ENCODE peak calls at places on chromosomes 6 and 20, in eight cellular contexts. One of them, this sample, is unnamed.

GRCh38 chr6:155162682-155163081 is 101.1 kb upstream of the CLDN20 start:
- DNase-seq in activated naive CD4-positive, alpha-beta T cell: no peak
- DNase-seq in tibial artery: no peak
- DNase-seq in effector CD4-positive, alpha-beta T cell: no peak
- DNase-seq in mesothelial cell of epicardium: no peak
- DNase-seq in brain microvascular endothelial cell: no peak
- DNase-seq in stimulated activated naive CD8-positive, alpha-beta T cell treated with anti-CD3 and anti-CD28 coated beads, Interleukin-15, Interleukin-2, amounts not matched to agents 100 U/mL and 50 U/mL, for 24 hours: no peak
- DNase-seq in WTC11: no peak
- DNase-seq in this sample: no peak

GRCh38 chr6:33634203-33634727 is 13.1 kb downstream of the ITPR3 start:
- DNase-seq in tibial artery: no peak
- DNase-seq in WTC11: peak
- DNase-seq in stimulated activated naive CD8-positive, alpha-beta T cell treated with anti-CD3 and anti-CD28 coated beads, Interleukin-15, Interleukin-2, amounts not matched to agents 100 U/mL and 50 U/mL, for 24 hours: no peak
- DNase-seq in mesothelial cell of epicardium: no peak
- DNase-seq in activated naive CD4-positive, alpha-beta T cell: no peak
- DNase-seq in effector CD4-positive, alpha-beta T cell: no peak
- DNase-seq in brain microvascular endothelial cell: no peak
- DNase-seq in this sample: no peak

GRCh38 chr6:82006027-82006738 is 241.4 kb downstream of the IBTK start:
- DNase-seq in brain microvascular endothelial cell: peak
- DNase-seq in activated naive CD4-positive, alpha-beta T cell: no peak
- DNase-seq in mesothelial cell of epicardium: no peak
- DNase-seq in stimulated activated naive CD8-positive, alpha-beta T cell treated with anti-CD3 and anti-CD28 coated beads, Interleukin-15, Interleukin-2, amounts not matched to agents 100 U/mL and 50 U/mL, for 24 hours: no peak
- DNase-seq in effector CD4-positive, alpha-beta T cell: no peak
- DNase-seq in tibial artery: no peak
- DNase-seq in WTC11: peak
- DNase-seq in this sample: no peak

GRCh38 chr6:56334937-56335336 is 87.6 kb upstream of the COL21A1 start:
- DNase-seq in effector CD4-positive, alpha-beta T cell: no peak
- DNase-seq in WTC11: no peak
- DNase-seq in stimulated activated naive CD8-positive, alpha-beta T cell treated with anti-CD3 and anti-CD28 coated beads, Interleukin-15, Interleukin-2, amounts not matched to agents 100 U/mL and 50 U/mL, for 24 hours: no peak
- DNase-seq in mesothelial cell of epicardium: no peak
- DNase-seq in brain microvascular endothelial cell: peak
- DNase-seq in activated naive CD4-positive, alpha-beta T cell: no peak
- DNase-seq in tibial artery: no peak
- DNase-seq in this sample: no peak

GRCh38 chr20:11726021-11726420 is 191.7 kb upstream of the BTBD3 start:
- DNase-seq in tibial artery: no peak
- DNase-seq in mesothelial cell of epicardium: no peak
- DNase-seq in stimulated activated naive CD8-positive, alpha-beta T cell treated with anti-CD3 and anti-CD28 coated beads, Interleukin-15, Interleukin-2, amounts not matched to agents 100 U/mL and 50 U/mL, for 24 hours: no peak
- DNase-seq in activated naive CD4-positive, alpha-beta T cell: no peak
- DNase-seq in WTC11: no peak
- DNase-seq in effector CD4-positive, alpha-beta T cell: no peak
- DNase-seq in brain microvascular endothelial cell: peak
- DNase-seq in this sample: no peak

GRCh38 chr6:72410769-72411168 is 211.1 kb upstream of the KCNQ5 start:
- DNase-seq in tibial artery: no peak
- DNase-seq in WTC11: no peak
- DNase-seq in activated naive CD4-positive, alpha-beta T cell: no peak
- DNase-seq in effector CD4-positive, alpha-beta T cell: no peak
- DNase-seq in mesothelial cell of epicardium: no peak
- DNase-seq in brain microvascular endothelial cell: no peak
- DNase-seq in stimulated activated naive CD8-positive, alpha-beta T cell treated with anti-CD3 and anti-CD28 coated beads, Interleukin-15, Interleukin-2, amounts not matched to agents 100 U/mL and 50 U/mL, for 24 hours: no peak
- DNase-seq in this sample: no peak

GRCh38 chr6:142857609-142858195 is 87.3 kb downstream of the HIVEP2 start:
- DNase-seq in stimulated activated naive CD8-positive, alpha-beta T cell treated with anti-CD3 and anti-CD28 coated beads, Interleukin-15, Interleukin-2, amounts not matched to agents 100 U/mL and 50 U/mL, for 24 hours: peak
- DNase-seq in WTC11: peak
- DNase-seq in effector CD4-positive, alpha-beta T cell: peak
- DNase-seq in mesothelial cell of epicardium: no peak
- DNase-seq in activated naive CD4-positive, alpha-beta T cell: no peak
- DNase-seq in brain microvascular endothelial cell: no peak
- DNase-seq in tibial artery: no peak
- DNase-seq in this sample: no peak

GRCh38 chr6:126848119-126848518 is 270.4 kb upstream of the RSPO3 start:
- DNase-seq in brain microvascular endothelial cell: no peak
- DNase-seq in tibial artery: no peak
- DNase-seq in effector CD4-positive, alpha-beta T cell: no peak
- DNase-seq in WTC11: no peak
- DNase-seq in stimulated activated naive CD8-positive, alpha-beta T cell treated with anti-CD3 and anti-CD28 coated beads, Interleukin-15, Interleukin-2, amounts not matched to agents 100 U/mL and 50 U/mL, for 24 hours: no peak
- DNase-seq in activated naive CD4-positive, alpha-beta T cell: no peak
- DNase-seq in mesothelial cell of epicardium: no peak
- DNase-seq in this sample: no peak

GRCh38 chr6:92376711-92377110 is 1042.6 kb downstream of the EPHA7 start:
- DNase-seq in effector CD4-positive, alpha-beta T cell: no peak
- DNase-seq in stimulated activated naive CD8-positive, alpha-beta T cell treated with anti-CD3 and anti-CD28 coated beads, Interleukin-15, Interleukin-2, amounts not matched to agents 100 U/mL and 50 U/mL, for 24 hours: no peak
- DNase-seq in WTC11: no peak
- DNase-seq in activated naive CD4-positive, alpha-beta T cell: no peak
- DNase-seq in brain microvascular endothelial cell: no peak
- DNase-seq in mesothelial cell of epicardium: no peak
- DNase-seq in tibial artery: no peak
- DNase-seq in this sample: no peak

GRCh38 chr6:92690997-92691599 is 728.3 kb downstream of the EPHA7 start:
- DNase-seq in brain microvascular endothelial cell: no peak
- DNase-seq in stimulated activated naive CD8-positive, alpha-beta T cell treated with anti-CD3 and anti-CD28 coated beads, Interleukin-15, Interleukin-2, amounts not matched to agents 100 U/mL and 50 U/mL, for 24 hours: no peak
- DNase-seq in tibial artery: no peak
- DNase-seq in activated naive CD4-positive, alpha-beta T cell: no peak
- DNase-seq in effector CD4-positive, alpha-beta T cell: no peak
- DNase-seq in WTC11: no peak
- DNase-seq in mesothelial cell of epicardium: no peak
- DNase-seq in this sample: no peak

This sample was measured in CD14-positive monocyte.